ENCODE peak calls at places on chromosomes 3 and 15, in six cellular contexts. One of them, this sample, is unnamed.
A peak's percentile ranks its signal among the peaks of the same experiment; 100 is the strongest.

GRCh38 chr3:159627229-159627628 is 361.4 kb upstream of the IL12A start:
- DNase-seq in AG09309: no peak
- DNase-seq in PC-3: no peak
- DNase-seq in cardiac muscle cell: no peak
- DNase-seq in astrocyte of the spinal cord: no peak
- DNase-seq in epithelial cell of proximal tubule: no peak
- DNase-seq in this sample: no peak

GRCh38 chr3:42692667-42693529 is 7.6 kb downstream of the KLHL40 start:
- DNase-seq in AG09309: no peak
- DNase-seq in PC-3: peak; percentile 7
- DNase-seq in cardiac muscle cell: no peak
- DNase-seq in astrocyte of the spinal cord: no peak
- DNase-seq in epithelial cell of proximal tubule: no peak
- DNase-seq in this sample: no peak

GRCh38 chr3:67384790-67385397 is 269.5 kb downstream of the SUCLG2 start:
- DNase-seq in AG09309: no peak
- DNase-seq in PC-3: peak; percentile 52
- DNase-seq in cardiac muscle cell: peak; percentile 72
- DNase-seq in astrocyte of the spinal cord: peak; percentile 56
- DNase-seq in epithelial cell of proximal tubule: no peak
- DNase-seq in this sample: peak; percentile 32

GRCh38 chr3:145776782-145777408 is 384.1 kb downstream of the PLOD2 start:
- DNase-seq in AG09309: peak; percentile 39
- DNase-seq in PC-3: peak; percentile 67
- DNase-seq in cardiac muscle cell: peak; percentile 86
- DNase-seq in astrocyte of the spinal cord: peak; percentile 79
- DNase-seq in epithelial cell of proximal tubule: peak; percentile 3
- DNase-seq in this sample: peak; percentile 71

GRCh38 chr15:76340198-76340801 is 3.7 kb downstream of the ISL2 start:
- DNase-seq in AG09309: no peak
- DNase-seq in PC-3: no peak
- DNase-seq in cardiac muscle cell: peak; percentile 45
- DNase-seq in astrocyte of the spinal cord: peak; percentile 42
- DNase-seq in epithelial cell of proximal tubule: no peak
- DNase-seq in this sample: no peak

GRCh38 chr3:48039487-48040190 is 23.4 kb upstream of the MAP4 start:
- DNase-seq in AG09309: no peak
- DNase-seq in PC-3: peak; percentile 66
- DNase-seq in cardiac muscle cell: peak; percentile 54
- DNase-seq in astrocyte of the spinal cord: peak; percentile 83
- DNase-seq in epithelial cell of proximal tubule: peak; percentile 91
- DNase-seq in this sample: peak; percentile 88

GRCh38 chr3:38549486-38549885 is 53.3 kb downstream of the EXOG start:
- DNase-seq in AG09309: no peak
- DNase-seq in PC-3: no peak
- DNase-seq in cardiac muscle cell: no peak
- DNase-seq in astrocyte of the spinal cord: no peak
- DNase-seq in epithelial cell of proximal tubule: no peak
- DNase-seq in this sample: no peak

GRCh38 chr15:39028069-39028468 is 463.5 kb upstream of the RASGRP1 start:
- DNase-seq in AG09309: no peak
- DNase-seq in PC-3: peak; percentile 90
- DNase-seq in cardiac muscle cell: peak; percentile 27
- DNase-seq in astrocyte of the spinal cord: peak; percentile 69
- DNase-seq in epithelial cell of proximal tubule: no peak
- DNase-seq in this sample: peak; percentile 53

GRCh38 chr15:58292761-58293175 is 139.0 kb upstream of the LIPC start:
- DNase-seq in AG09309: no peak
- DNase-seq in PC-3: no peak
- DNase-seq in cardiac muscle cell: peak; percentile 10
- DNase-seq in astrocyte of the spinal cord: peak; percentile 35
- DNase-seq in epithelial cell of proximal tubule: no peak
- DNase-seq in this sample: no peak

GRCh38 chr15:94582368-94582767 is 351.0 kb downstream of the MCTP2 start:
- DNase-seq in AG09309: no peak
- DNase-seq in PC-3: peak; percentile 36
- DNase-seq in cardiac muscle cell: peak; percentile 52
- DNase-seq in astrocyte of the spinal cord: no peak
- DNase-seq in epithelial cell of proximal tubule: no peak
- DNase-seq in this sample: no peak

GRCh38 chr3:22886394-22886793 is 316.7 kb upstream of the UBE2E2 start:
- DNase-seq in AG09309: no peak
- DNase-seq in PC-3: no peak
- DNase-seq in cardiac muscle cell: no peak
- DNase-seq in astrocyte of the spinal cord: no peak
- DNase-seq in epithelial cell of proximal tubule: no peak
- DNase-seq in this sample: no peak

GRCh38 chr3:32380097-32380496 is 11.6 kb upstream of the CMTM7 start:
- DNase-seq in AG09309: no peak
- DNase-seq in PC-3: no peak
- DNase-seq in cardiac muscle cell: no peak
- DNase-seq in astrocyte of the spinal cord: no peak
- DNase-seq in epithelial cell of proximal tubule: no peak
- DNase-seq in this sample: no peak

GRCh38 chr3:97882975-97883598 is 61.3 kb downstream of the CRYBG3 start:
- DNase-seq in AG09309: peak; percentile 28
- DNase-seq in PC-3: peak; percentile 92
- DNase-seq in cardiac muscle cell: peak; percentile 67
- DNase-seq in astrocyte of the spinal cord: peak; percentile 73
- DNase-seq in epithelial cell of proximal tubule: no peak
- DNase-seq in this sample: peak; percentile 67

GRCh38 chr15:80730931-80731330 is 35.8 kb downstream of the ABHD17C start:
- DNase-seq in AG09309: no peak
- DNase-seq in PC-3: no peak
- DNase-seq in cardiac muscle cell: no peak
- DNase-seq in astrocyte of the spinal cord: no peak
- DNase-seq in epithelial cell of proximal tubule: no peak
- DNase-seq in this sample: peak; percentile 11

GRCh38 chr15:32723171-32723948 is 5.6 kb downstream of the GREM1 start:
- DNase-seq in AG09309: no peak
- DNase-seq in PC-3: no peak
- DNase-seq in cardiac muscle cell: no peak
- DNase-seq in astrocyte of the spinal cord: no peak
- DNase-seq in epithelial cell of proximal tubule: no peak
- DNase-seq in this sample: no peak

GRCh38 chr3:123853686-123854372 is 30.3 kb downstream of the MYLK start:
- DNase-seq in AG09309: no peak
- DNase-seq in PC-3: no peak
- DNase-seq in cardiac muscle cell: no peak
- DNase-seq in astrocyte of the spinal cord: no peak
- DNase-seq in epithelial cell of proximal tubule: no peak
- DNase-seq in this sample: peak; percentile 50

GRCh38 chr3:134430950-134431445 is 54.8 kb downstream of the ANAPC13 start:
- DNase-seq in AG09309: no peak
- DNase-seq in PC-3: no peak
- DNase-seq in cardiac muscle cell: no peak
- DNase-seq in astrocyte of the spinal cord: no peak
- DNase-seq in epithelial cell of proximal tubule: no peak
- DNase-seq in this sample: no peak

GRCh38 chr15:77983708-77984445 is 93.6 kb downstream of the TBC1D2B start:
- DNase-seq in AG09309: no peak
- DNase-seq in PC-3: no peak
- DNase-seq in cardiac muscle cell: no peak
- DNase-seq in astrocyte of the spinal cord: no peak
- DNase-seq in epithelial cell of proximal tubule: no peak
- DNase-seq in this sample: peak; percentile 28

GRCh38 chr15:82670699-82671098 is 23.5 kb upstream of the CPEB1 start:
- DNase-seq in AG09309: no peak
- DNase-seq in PC-3: no peak
- DNase-seq in cardiac muscle cell: no peak
- DNase-seq in astrocyte of the spinal cord: no peak
- DNase-seq in epithelial cell of proximal tubule: no peak
- DNase-seq in this sample: no peak

GRCh38 chr3:39108309-39108708 is 829 bp downstream of the TTC21A start:
- DNase-seq in AG09309: no peak
- DNase-seq in PC-3: no peak
- DNase-seq in cardiac muscle cell: no peak
- DNase-seq in astrocyte of the spinal cord: no peak
- DNase-seq in epithelial cell of proximal tubule: no peak
- DNase-seq in this sample: no peak

GRCh38 chr3:196790636-196791035 is 51.0 kb downstream of the PAK2 start:
- DNase-seq in AG09309: no peak
- DNase-seq in PC-3: no peak
- DNase-seq in cardiac muscle cell: no peak
- DNase-seq in astrocyte of the spinal cord: no peak
- DNase-seq in epithelial cell of proximal tubule: no peak
- DNase-seq in this sample: no peak
- H3K4me3 ChIP-seq in AG09309: no peak overlapping the region
- H3K4me3 ChIP-seq in PC-3: no peak overlapping the region
- H3K4me3 ChIP-seq in cardiac muscle cell: no peak overlapping the region
- H3K4me3 ChIP-seq in astrocyte of the spinal cord: no peak overlapping the region
- H3K4me3 ChIP-seq in epithelial cell of proximal tubule: no peak overlapping the region
- H3K4me3 ChIP-seq in this sample: no peak overlapping the region

GRCh38 chr15:62894322-62895085 is 148.0 kb upstream of the TPM1 start:
- DNase-seq in AG09309: no peak
- DNase-seq in PC-3: peak; percentile 14
- DNase-seq in cardiac muscle cell: no peak
- DNase-seq in astrocyte of the spinal cord: no peak
- DNase-seq in epithelial cell of proximal tubule: no peak
- DNase-seq in this sample: no peak
- TF ChIP-seq CTCF in AG09309: no peak
- TF ChIP-seq CTCF in PC-3: no peak
- TF ChIP-seq CTCF in cardiac muscle cell: no peak
- TF ChIP-seq CTCF in astrocyte of the spinal cord: no peak
- TF ChIP-seq CTCF in epithelial cell of proximal tubule: no peak
- TF ChIP-seq CTCF in this sample: no peak

GRCh38 chr3:108406063-108406660 is 104.2 kb downstream of the MYH15 start:
- DNase-seq in AG09309: no peak
- DNase-seq in PC-3: no peak
- DNase-seq in cardiac muscle cell: peak; percentile 39
- DNase-seq in astrocyte of the spinal cord: no peak
- DNase-seq in epithelial cell of proximal tubule: no peak
- DNase-seq in this sample: peak; percentile 46

GRCh38 chr3:108409791-108410190 is 100.6 kb downstream of the MYH15 start:
- DNase-seq in AG09309: no peak
- DNase-seq in PC-3: no peak
- DNase-seq in cardiac muscle cell: no peak
- DNase-seq in astrocyte of the spinal cord: no peak
- DNase-seq in epithelial cell of proximal tubule: no peak
- DNase-seq in this sample: no peak

GRCh38 chr3:108408883-108409612 is 101.3 kb downstream of the MYH15 start:
- DNase-seq in AG09309: no peak
- DNase-seq in PC-3: no peak
- DNase-seq in cardiac muscle cell: no peak
- DNase-seq in astrocyte of the spinal cord: no peak
- DNase-seq in epithelial cell of proximal tubule: no peak
- DNase-seq in this sample: no peak

GRCh38 chr3:108406661-108407206 is 103.7 kb downstream of the MYH15 start:
- DNase-seq in AG09309: no peak
- DNase-seq in PC-3: peak; percentile 74
- DNase-seq in cardiac muscle cell: peak; percentile 82
- DNase-seq in astrocyte of the spinal cord: peak; percentile 67
- DNase-seq in epithelial cell of proximal tubule: peak; percentile 35
- DNase-seq in this sample: peak; percentile 76

DNA sequence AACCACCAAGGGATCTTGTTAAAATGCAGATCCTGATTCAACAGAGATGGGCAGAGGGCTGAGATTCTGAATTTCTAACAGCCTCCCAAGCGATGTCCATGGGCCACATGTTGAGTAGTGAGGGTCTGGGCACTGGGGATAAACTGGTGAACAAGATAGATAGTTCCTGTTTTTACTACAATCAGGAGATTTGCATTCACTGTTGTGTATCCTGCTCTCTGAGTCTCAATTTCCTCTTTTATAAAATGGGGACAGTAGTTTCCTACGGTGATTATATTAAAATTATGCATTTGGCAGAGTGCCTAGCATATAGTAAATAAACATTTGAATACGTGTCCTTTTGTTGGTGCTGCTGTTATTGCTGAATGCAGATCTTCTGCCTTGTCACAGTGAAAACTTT is 102.5 kb downstream of the MYH15 start:
- DNase-seq in AG09309: no peak
- DNase-seq in PC-3: no peak
- DNase-seq in cardiac muscle cell: no peak
- DNase-seq in astrocyte of the spinal cord: no peak
- DNase-seq in epithelial cell of proximal tubule: no peak
- DNase-seq in this sample: no peak
- H3K4me3 ChIP-seq in AG09309: no peak overlapping the region
- H3K4me3 ChIP-seq in PC-3: no peak overlapping the region
- H3K4me3 ChIP-seq in cardiac muscle cell: no peak overlapping the region
- H3K4me3 ChIP-seq in astrocyte of the spinal cord: no peak overlapping the region
- H3K4me3 ChIP-seq in epithelial cell of proximal tubule: no peak overlapping the region
- H3K4me3 ChIP-seq in this sample: no peak overlapping the region

GRCh38 chr15:27017168-27017809 is 46.3 kb downstream of the GABRG3 start:
- DNase-seq in AG09309: peak; percentile 11
- DNase-seq in PC-3: peak; percentile 70
- DNase-seq in cardiac muscle cell: peak; percentile 69
- DNase-seq in astrocyte of the spinal cord: peak; percentile 68
- DNase-seq in epithelial cell of proximal tubule: peak; percentile 33
- DNase-seq in this sample: peak; percentile 77
- TF ChIP-seq CTCF in AG09309: peak; percentile 63
- TF ChIP-seq CTCF in PC-3: peak; percentile 80
- TF ChIP-seq CTCF in cardiac muscle cell: peak; percentile 86
- TF ChIP-seq CTCF in astrocyte of the spinal cord: peak; percentile 88
- TF ChIP-seq CTCF in epithelial cell of proximal tubule: peak; percentile 92
- TF ChIP-seq CTCF in this sample: peak; percentile 98

GRCh38 chr3:189121088-189121487 is 50.7 kb upstream of the TPRG1 start:
- DNase-seq in AG09309: no peak
- DNase-seq in PC-3: no peak
- DNase-seq in cardiac muscle cell: no peak
- DNase-seq in astrocyte of the spinal cord: no peak
- DNase-seq in epithelial cell of proximal tubule: no peak
- DNase-seq in this sample: no peak

GRCh38 chr3:189122526-189123205 is 49.1 kb upstream of the TPRG1 start:
- DNase-seq in AG09309: no peak
- DNase-seq in PC-3: no peak
- DNase-seq in cardiac muscle cell: no peak
- DNase-seq in astrocyte of the spinal cord: no peak
- DNase-seq in epithelial cell of proximal tubule: no peak
- DNase-seq in this sample: no peak

GRCh38 chr3:189122120-189122519 is 49.7 kb upstream of the TPRG1 start:
- DNase-seq in AG09309: no peak
- DNase-seq in PC-3: no peak
- DNase-seq in cardiac muscle cell: no peak
- DNase-seq in astrocyte of the spinal cord: no peak
- DNase-seq in epithelial cell of proximal tubule: no peak
- DNase-seq in this sample: no peak

GRCh38 chr3:189119947-189120346 is 51.8 kb upstream of the TPRG1 start:
- DNase-seq in AG09309: no peak
- DNase-seq in PC-3: no peak
- DNase-seq in cardiac muscle cell: no peak
- DNase-seq in astrocyte of the spinal cord: no peak
- DNase-seq in epithelial cell of proximal tubule: no peak
- DNase-seq in this sample: no peak

GRCh38 chr3:189123595-189124387 is 48.0 kb upstream of the TPRG1 start:
- DNase-seq in AG09309: no peak
- DNase-seq in PC-3: no peak
- DNase-seq in cardiac muscle cell: peak; percentile 55
- DNase-seq in astrocyte of the spinal cord: no peak
- DNase-seq in epithelial cell of proximal tubule: peak; percentile 19
- DNase-seq in this sample: no peak
- H3K4me3 ChIP-seq in AG09309: no peak overlapping the region
- H3K4me3 ChIP-seq in PC-3: no peak overlapping the region
- H3K4me3 ChIP-seq in cardiac muscle cell: no peak overlapping the region
- H3K4me3 ChIP-seq in astrocyte of the spinal cord: no peak overlapping the region
- H3K4me3 ChIP-seq in epithelial cell of proximal tubule: no peak overlapping the region
- H3K4me3 ChIP-seq in this sample: no peak overlapping the region

GRCh38 chr3:54837964-54838363 is 89.9 kb downstream of the LRTM1 start:
- DNase-seq in AG09309: no peak
- DNase-seq in PC-3: peak; percentile 45
- DNase-seq in cardiac muscle cell: peak; percentile 22
- DNase-seq in astrocyte of the spinal cord: peak; percentile 54
- DNase-seq in epithelial cell of proximal tubule: no peak
- DNase-seq in this sample: peak; percentile 54
- TF ChIP-seq CTCF in AG09309: peak; percentile 34
- TF ChIP-seq CTCF in PC-3: peak; percentile 57
- TF ChIP-seq CTCF in cardiac muscle cell: peak; percentile 11
- TF ChIP-seq CTCF in astrocyte of the spinal cord: peak; percentile 42
- TF ChIP-seq CTCF in epithelial cell of proximal tubule: peak; percentile 52
- TF ChIP-seq CTCF in this sample: peak; percentile 51

This sample was measured in AG10803.